ENCODE peak calls at places on chromosome X, in ten cellular contexts. E is A673; O is brain microvascular endothelial cell; A is stimulated activated CD4-positive, alpha-beta T cell treated with anti-CD3 and anti-CD28 coated beads, TNF-alpha, amount 100 ng/mL, for 24 hours; T is central memory CD4-positive, alpha-beta T cell; N is ecto neural progenitor cell; Z is GM18507; Y is progenitor cell of endocrine pancreas; S is globus pallidus; M is activated CD4-positive, alpha-beta T cell treated with anti-CD3 and anti-CD28 coated beads for 24 hours. L is an unnamed sample.

GRCh38 chrX:37371578-37371981 is 22.4 kb downstream of the PRRG1 start:
- DNase-seq in E (no peak), O (no peak), A (no peak), T (no peak), N (no peak), Z (no peak), Y (no peak), S (no peak), M (no peak), L (no peak)

GRCh38 chrX:118730500-118731247 is 3.3 kb downstream of the IL13RA1 start:
- DNase-seq in E (no peak), O (peak; percentile 57), A (no peak), T (no peak), N (no peak), Z (no peak), Y (no peak), S (no peak), M (no peak), L (no peak)

GRCh38 chrX:112642349-112642748 is 37.4 kb downstream of the LHFPL1 start:
- DNase-seq in E (peak; percentile 57), O (peak; percentile 55), A (no peak), T (peak; percentile 16), N (peak; percentile 59), Z (no peak), Y (peak; percentile 26), S (peak; percentile 38), M (no peak), L (peak; percentile 41)

GRCh38 chrX:105307762-105308161 is 87.3 kb upstream of the TEX13A start:
- DNase-seq in E (no peak), O (no peak), A (no peak), T (no peak), N (no peak), Z (no peak), Y (no peak), S (no peak), M (no peak), L (no peak)

GRCh38 chrX:126824596-126824995 is 5.1 kb downstream of the PRR32 start:
- DNase-seq in E (no peak), O (no peak), A (no peak), T (no peak), N (no peak), Z (no peak), Y (no peak), S (no peak), M (no peak), L (no peak)

GRCh38 chrX:103756736-103757135 is 19.9 kb upstream of the PLP1 start:
- DNase-seq in E (no peak), O (no peak), A (no peak), T (no peak), N (no peak), Z (no peak), Y (no peak), S (no peak), M (no peak), L (no peak)

GRCh38 chrX:103791826-103792458 is 15.3 kb downstream of the PLP1 start:
- DNase-seq in E (no peak), O (peak; percentile 8), A (no peak), T (no peak), N (no peak), Z (no peak), Y (no peak), S (no peak), M (no peak), L (no peak)

GRCh38 chrX:74514384-74514783 is 93.1 kb downstream of the SLC16A2 start:
- DNase-seq in E (no peak), O (no peak), A (no peak), T (no peak), N (no peak), Z (no peak), Y (no peak), S (no peak), M (no peak), L (no peak)

GRCh38 chrX:51192104-51192503 is 140.5 kb upstream of the NUDT10 start:
- DNase-seq in E (no peak), O (no peak), A (no peak), T (no peak), N (no peak), Z (no peak), Y (no peak), S (no peak), M (no peak), L (no peak)